ENCODE peak calls at places on chromosome 6, in four cellular contexts. Y is ovary, G is nucleus accumbens, Q is fibroblast of the aortic adventitia. L is an unnamed sample.

GRCh38 chr6:15398657-15399287 is 152.9 kb downstream of the JARID2 start:
- DNase-seq in Y (no peak), Q (no peak), G (no peak), L (no peak)

GRCh38 chr6:52109073-52109635 is 21.7 kb upstream of the PKHD1 start:
- DNase-seq in Y (no peak), Q (no peak), G (no peak), L (no peak)

GRCh38 chr6:168648730-168649129 is 207.7 kb downstream of the SMOC2 start:
- DNase-seq in Q (no peak), G (no peak), Y (peak), L (no peak)

GRCh38 chr6:49606696-49607390 is 29.8 kb downstream of the RHAG start:
- DNase-seq in Y (no peak), G (peak), Q (peak), L (peak)

GRCh38 chr6:83707829-83708545 is 914 bp downstream of the SNAP91 start:
- DNase-seq in Y (no peak), Q (no peak), G (no peak), L (no peak)

GRCh38 chr6:53547166-53547814 is 2.4 kb upstream of the GCLC start:
- DNase-seq in Q (no peak), Y (no peak), G (no peak), L (no peak)

GRCh38 chr6:97401533-97401932 is 118.5 kb upstream of the MMS22L start:
- DNase-seq in Y (no peak), G (no peak), Q (peak), L (peak)

GRCh38 chr6:86963352-86963751 is 26.0 kb downstream of the HTR1E start:
- DNase-seq in G (no peak), Y (no peak), Q (no peak), L (no peak)

GRCh38 chr6:153058909-153059308 is 56.4 kb upstream of the MTRF1L start:
- DNase-seq in Q (no peak), G (no peak), Y (no peak), L (peak)

GRCh38 chr6:22306741-22307466 is 10.1 kb upstream of the PRL start:
- DNase-seq in Q (no peak), G (no peak), Y (no peak), L (no peak)

GRCh38 chr6:36615018-36615761 is 21.0 kb downstream of the SRSF3 start:
- DNase-seq in G (no peak), Y (peak), Q (peak), L (peak)

GRCh38 chr6:131694832-131695426 is 6.3 kb downstream of the OR2A4 start:
- DNase-seq in G (peak), Y (peak), Q (peak), L (peak)

GRCh38 chr6:2738373-2738979 is 12.2 kb downstream of the MYLK4 start:
- DNase-seq in Y (no peak), G (peak), Q (peak), L (peak)

GRCh38 chr6:53593001-53593488 is 48.1 kb upstream of the GCLC start:
- DNase-seq in Y (no peak), G (no peak), Q (peak), L (peak)

GRCh38 chr6:121652223-121652622 is 216.8 kb downstream of the GJA1 start:
- DNase-seq in Y (no peak), Q (no peak), G (no peak), L (no peak)

GRCh38 chr6:128425855-128426254 is 94.5 kb downstream of the PTPRK start:
- DNase-seq in Y (no peak), G (no peak), Q (peak), L (no peak)

GRCh38 chr6:87736809-87737540 is 34.9 kb upstream of the AKIRIN2 start:
- DNase-seq in Q (no peak), Y (no peak), G (no peak), L (no peak)

GRCh38 chr6:144899161-144899560 is 614.0 kb downstream of the UTRN start:
- DNase-seq in G (no peak), Q (peak), Y (no peak), L (peak)

GRCh38 chr6:132712366-132712765 is 1.5 kb downstream of the VNN1 start:
- DNase-seq in Q (no peak), G (no peak), Y (no peak), L (peak)

GRCh38 chr6:78810146-78810545 is 57.2 kb upstream of the IRAK1BP1 start:
- DNase-seq in Q (peak), Y (no peak), G (no peak), L (peak)

GRCh38 chr6:144443157-144443556 is 158.0 kb downstream of the UTRN start:
- DNase-seq in Q (no peak), Y (no peak), G (no peak), L (no peak)

GRCh38 chr6:44304282-44305199 is 8.6 kb downstream of the AARS2 start:
- DNase-seq in Q (peak), Y (no peak), G (no peak), L (peak)

GRCh38 chr6:163605388-163606097 is 191.0 kb downstream of the QKI start:
- DNase-seq in Y (no peak), Q (no peak), G (no peak), L (no peak)

GRCh38 chr6:46011241-46012085 is 4.2 kb downstream of the CLIC5 start:
- DNase-seq in G (no peak), Q (no peak), Y (no peak), L (no peak)